ENCODE peak calls at places on chromosomes 16 and 17, in eight cellular contexts. P is mesothelial cell of epicardium, W is ovary, L is A549, C is mucosa of descending colon, V is colonic mucosa, G is GM10248, D is cardiac muscle cell. N is an unnamed sample.

GRCh38 chr17:65137076-65137935 is at the start of gene RGS9:
- DNase-seq in G (peak; percentile 90), P (peak; percentile 91), V (peak; percentile 86), D (peak; percentile 66), L (peak; percentile 77), W (peak; percentile 92), C (peak; percentile 90), N (peak; percentile 84)

GRCh38 chr16:67375161-67375560 is 18.1 kb downstream of the TPPP3 start:
- DNase-seq in P (no peak), G (no peak), C (no peak), W (no peak), V (no peak), D (no peak), L (no peak), N (no peak)

GRCh38 chr17:49435630-49436029 is 20.9 kb upstream of the PHB1 start:
- DNase-seq in G (no peak), P (no peak), W (no peak), V (no peak), C (no peak), D (no peak), L (no peak), N (no peak)

GRCh38 chr17:76447931-76448652 is 4.9 kb downstream of the UBE2O start:
- DNase-seq in W (no peak), V (no peak), P (no peak), G (no peak), D (no peak), C (no peak), L (no peak), N (no peak)

GRCh38 chr16:85655216-85656129 is 33.3 kb downstream of the GINS2 start:
- DNase-seq in C (no peak), W (no peak), G (no peak), D (no peak), V (no peak), L (no peak), P (no peak), N (no peak)

GRCh38 chr17:17351901-17352781 is 49.0 kb downstream of the NT5M start:
- DNase-seq in C (no peak), V (no peak), G (no peak), W (no peak), L (no peak), D (peak; percentile 66), P (no peak), N (no peak)

GRCh38 chr17:72185571-72185970 is 64.8 kb downstream of the SOX9 start:
- DNase-seq in C (no peak), L (no peak), W (no peak), P (no peak), D (peak; percentile 62), G (no peak), V (no peak), N (no peak)

GRCh38 chr17:62652251-62653001 is 25.0 kb downstream of the MRC2 start:
- DNase-seq in G (no peak), V (peak; percentile 60), W (peak; percentile 67), C (peak; percentile 68), L (no peak), P (no peak), D (peak; percentile 75), N (peak; percentile 32)

GRCh38 chr17:81534157-81535006 is 6.2 kb downstream of the FSCN2 start:
- DNase-seq in L (no peak), W (no peak), V (no peak), G (no peak), P (no peak), D (no peak), C (no peak), N (no peak)

GRCh38 chr17:36920032-36921000 is 17.0 kb upstream of the LHX1 start:
- DNase-seq in D (no peak), L (peak; percentile 84), C (no peak), W (no peak), G (no peak), P (no peak), V (no peak), N (no peak)

GRCh38 chr16:71895679-71896385 is 501 bp downstream of the IST1 start:
- DNase-seq in L (peak; percentile 63), C (no peak), G (peak; percentile 38), W (no peak), D (peak; percentile 54), V (peak; percentile 48), P (no peak), N (no peak)

GRCh38 chr16:32116080-32116479 is 137.0 kb upstream of the TP53TG3D start:
- DNase-seq in G (peak; percentile 2), D (peak; percentile 0), L (no peak), V (no peak), C (no peak), W (no peak), P (no peak), N (peak; percentile 12)

GRCh38 chr16:69406780-69407331 is 17.6 kb upstream of the CYB5B start:
- DNase-seq in C (no peak), W (no peak), L (peak; percentile 92), P (no peak), D (no peak), V (no peak), G (no peak), N (no peak)

GRCh38 chr16:10514369-10515055 is 65.9 kb downstream of the EMP2 start:
- DNase-seq in C (no peak), D (peak; percentile 84), L (peak; percentile 60), P (peak; percentile 48), V (peak; percentile 46), W (peak; percentile 57), G (peak; percentile 54), N (no peak)

DNA sequence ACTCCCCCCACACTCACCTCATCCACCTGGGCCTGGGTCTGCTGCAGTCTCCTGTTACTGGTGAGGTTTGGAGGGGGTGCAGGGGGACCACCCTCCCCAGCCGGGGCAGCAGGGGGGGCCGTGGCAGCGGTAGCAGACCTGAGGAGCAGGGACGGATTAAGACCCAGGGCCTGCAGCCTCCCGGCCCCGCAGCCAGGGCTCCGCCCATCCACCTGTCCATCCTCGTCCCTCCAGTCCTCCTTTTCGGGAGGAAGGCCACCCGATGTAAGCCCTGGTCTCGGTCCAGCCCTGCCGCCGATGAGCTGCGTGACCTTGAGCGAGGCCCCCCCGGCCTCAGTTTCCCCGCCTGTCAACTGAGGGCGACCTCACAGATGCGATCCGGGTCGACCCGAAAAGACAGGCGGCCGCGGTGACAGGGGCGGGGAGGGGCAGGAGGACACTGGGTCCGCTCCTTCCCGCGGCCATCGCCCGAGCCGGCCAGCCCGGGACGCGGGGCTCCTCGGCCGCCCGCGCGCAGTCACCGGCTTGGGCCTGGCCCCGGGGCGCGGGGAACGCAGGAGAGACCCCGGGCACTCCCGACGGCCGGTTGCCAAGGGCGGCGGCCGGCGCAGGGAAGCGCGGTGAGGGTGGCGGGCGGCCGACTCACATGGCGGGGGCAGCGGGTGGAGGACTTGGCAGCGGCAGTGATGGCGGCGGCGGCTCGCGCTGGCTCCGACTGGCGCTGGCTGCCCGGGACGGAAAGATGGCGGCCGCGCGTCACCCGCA is at the start of gene VAMP2:
- DNase-seq in V (peak; percentile 78), P (peak; percentile 83), C (peak; percentile 89), D (peak; percentile 79), G (peak; percentile 81), L (peak; percentile 74), W (peak; percentile 91), N (peak; percentile 91)
- TF ChIP-seq CTCF in V (no peak), P (no peak), C (no peak), D (no peak), G (no peak), L (no peak), W (peak; percentile 23), N (no peak)

DNA sequence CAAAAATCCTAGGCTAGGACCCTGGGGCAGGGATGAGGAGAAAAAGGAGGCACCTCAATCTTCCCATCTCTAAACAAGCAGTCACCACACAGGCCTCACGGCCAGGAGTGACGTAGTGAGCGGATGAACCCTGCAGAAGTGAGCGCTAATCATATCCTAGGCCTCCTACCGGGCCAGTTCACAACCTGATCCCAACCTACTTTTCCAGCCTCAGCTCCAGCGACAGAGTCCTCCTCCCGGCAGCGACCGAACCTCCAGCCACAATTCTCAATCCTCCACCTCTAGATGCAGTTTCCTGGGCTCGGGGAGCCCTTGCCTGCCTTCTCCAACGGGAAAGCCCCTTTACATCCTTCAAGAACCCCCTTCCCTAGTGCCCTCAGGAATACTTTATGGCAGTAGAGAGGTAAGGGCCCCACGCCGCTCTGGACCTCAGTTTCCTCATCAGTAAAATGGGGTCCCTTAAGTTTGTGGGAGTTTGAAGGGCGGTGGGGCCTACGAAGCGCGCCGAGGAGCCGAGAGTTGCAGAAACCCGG is 1.4 kb downstream of the ZNF668 start:
- DNase-seq in D (peak; percentile 48), V (peak; percentile 46), G (peak; percentile 52), L (peak; percentile 34), W (no peak), C (peak; percentile 48), P (no peak), N (no peak)
- TF ChIP-seq CTCF in D (no peak), V (no peak), G (no peak), L (no peak), W (no peak), C (no peak), P (no peak), N (no peak)

DNA sequence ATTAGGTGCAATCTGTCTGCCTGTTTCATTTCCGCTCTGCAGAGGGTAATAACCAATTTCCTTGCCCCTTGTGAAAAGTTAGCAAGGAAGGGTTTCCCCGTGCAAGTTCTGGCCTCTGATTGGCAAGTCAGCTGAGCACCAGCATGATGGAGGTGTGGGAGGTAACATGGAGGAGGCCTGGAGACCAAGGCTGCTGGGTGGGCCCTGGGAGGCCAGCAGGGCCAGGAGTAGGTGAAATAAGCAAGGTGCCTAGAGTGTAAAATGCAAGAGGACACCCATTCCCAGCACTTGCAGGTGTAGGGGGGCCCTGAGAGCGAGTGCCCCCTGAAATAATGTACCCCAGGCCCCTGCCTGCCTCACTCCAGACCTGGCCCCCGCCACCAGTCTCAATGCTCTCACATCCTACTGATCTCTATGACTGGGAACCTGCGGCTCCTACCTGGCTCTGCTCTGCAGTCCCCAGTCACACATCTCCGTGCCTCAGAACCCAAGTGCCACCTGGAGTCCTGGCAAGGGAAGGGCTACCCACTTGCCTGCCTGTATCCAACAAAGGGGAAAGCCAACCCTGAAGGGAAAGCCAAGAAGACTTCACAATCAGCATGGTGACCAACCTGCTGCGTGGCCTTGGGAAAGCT is 116.2 kb downstream of the C16orf78 start:
- DNase-seq in D (no peak), P (no peak), L (no peak), G (no peak), W (no peak), C (no peak), V (no peak), N (peak; percentile 2)
- TF ChIP-seq CTCF in D (no peak), P (no peak), L (no peak), G (no peak), W (no peak), C (no peak), V (no peak), N (no peak)

GRCh38 chr17:32335647-32336046 is 6.3 kb downstream of the C17orf75 start:
- DNase-seq in D (peak; percentile 47), L (no peak), G (no peak), C (no peak), V (no peak), P (no peak), W (no peak), N (no peak)

GRCh38 chr17:32341857-32342602 is at the start of gene C17orf75:
- DNase-seq in L (peak; percentile 90), G (peak; percentile 82), C (peak; percentile 86), P (peak; percentile 79), V (peak; percentile 81), D (peak; percentile 84), W (peak; percentile 87), N (peak; percentile 72)

GRCh38 chr17:32345953-32346600 is 3.9 kb upstream of the ZNF207 start:
- DNase-seq in P (no peak), C (no peak), G (no peak), W (no peak), D (no peak), L (no peak), V (no peak), N (no peak)

GRCh38 chr17:32342603-32343325 is 791 bp upstream of the C17orf75 start:
- DNase-seq in P (no peak), G (no peak), W (no peak), L (peak; percentile 43), D (no peak), C (no peak), V (no peak), N (no peak)

GRCh38 chr17:32341141-32341856 is 674 bp downstream of the C17orf75 start:
- DNase-seq in P (no peak), G (peak; percentile 59), L (peak; percentile 70), C (no peak), W (no peak), V (peak; percentile 36), D (no peak), N (no peak)
- TF ChIP-seq CTCF in P (no peak), G (no peak), L (peak; percentile 27), C (no peak), W (no peak), V (no peak), D (no peak), N (no peak)

N was measured in activated B cell treated with CpG ODN at 0.5 μM for 24 hours.